ENCODE peak calls at places on chromosomes 16 and 17, in four cellular contexts. Z is suprapubic skin, T is colonic mucosa, U is right lobe of liver. V is an unnamed sample.

GRCh38 chr17:50279181-50279526 is 4.9 kb downstream of the TMEM92 start:
- DNase-seq in Z (no peak), T (no peak), U (no peak), V (no peak)

GRCh38 chr17:74012465-74012864 is 191.0 kb upstream of the RPL38 start:
- DNase-seq in Z (no peak), T (no peak), U (no peak), V (no peak)

GRCh38 chr17:45104907-45105624 is 27.2 kb downstream of the PLCD3 start:
- DNase-seq in Z (no peak), T (no peak), U (peak; percentile 42), V (no peak)

GRCh38 chr16:26859086-26859485 is 207.6 kb upstream of the C16orf82 start:
- DNase-seq in Z (no peak), T (no peak), U (no peak), V (no peak)

GRCh38 chr16:60553316-60553801 is 1482.9 kb downstream of the CDH8 start:
- DNase-seq in Z (no peak), T (no peak), U (no peak), V (no peak)

GRCh38 chr17:32828822-32829221 is 48.1 kb downstream of the MYO1D start:
- DNase-seq in Z (no peak), T (no peak), U (no peak), V (no peak)

GRCh38 chr17:68497885-68498319 is 14.3 kb upstream of the PRKAR1A start:
- DNase-seq in Z (no peak), T (peak; percentile 71), U (no peak), V (peak; percentile 54)

GRCh38 chr16:23107878-23108277 is 41.4 kb downstream of the USP31 start:
- DNase-seq in Z (no peak), T (no peak), U (no peak), V (no peak)

GRCh38 chr17:14201087-14201486 is 35.6 kb downstream of the CDRT15 start:
- DNase-seq in Z (no peak), T (no peak), U (no peak), V (no peak)

GRCh38 chr16:66563574-66564334 is 2.5 kb upstream of the CMTM1 start:
- DNase-seq in Z (no peak), T (no peak), U (no peak), V (no peak)

GRCh38 chr17:72706396-72706981 is 386.0 kb downstream of the SLC39A11 start:
- DNase-seq in Z (no peak), T (no peak), U (no peak), V (no peak)

GRCh38 chr16:30728321-30728720 is 19.9 kb upstream of the PHKG2 start:
- DNase-seq in Z (no peak), T (no peak), U (no peak), V (no peak)

GRCh38 chr16:17921357-17921978 is 415.1 kb downstream of the NPIPA8 start:
- DNase-seq in Z (no peak), T (peak; percentile 72), U (peak; percentile 76), V (peak; percentile 47)

GRCh38 chr17:38719943-38720641 is 10.0 kb upstream of the CISD3 start:
- DNase-seq in Z (no peak), T (no peak), U (no peak), V (no peak)

GRCh38 chr17:65407017-65407416 is 154.4 kb downstream of the AXIN2 start:
- DNase-seq in Z (no peak), T (no peak), U (no peak), V (no peak)

GRCh38 chr17:28406478-28406824 is 439 bp upstream of the SLC46A1 start:
- DNase-seq in Z (no peak), T (no peak), U (no peak), V (no peak)

GRCh38 chr16:12390074-12390473 is 413.5 kb downstream of the SNX29 start:
- DNase-seq in Z (no peak), T (no peak), U (no peak), V (no peak)

GRCh38 chr16:55528974-55529373 is 20.1 kb downstream of the LPCAT2 start:
- DNase-seq in Z (no peak), T (no peak), U (no peak), V (no peak)

GRCh38 chr16:12902511-12903324 is 1.3 kb downstream of the SHISA9 start:
- DNase-seq in Z (no peak), T (no peak), U (no peak), V (no peak)

GRCh38 chr17:4417129-4417667 is 16.5 kb upstream of the SPNS3 start:
- DNase-seq in Z (no peak), T (no peak), U (no peak), V (no peak)

GRCh38 chr16:67561824-67562525 is 351 bp upstream of the CTCF start:
- DNase-seq in Z (peak; percentile 98), T (peak; percentile 97), U (peak; percentile 99), V (peak; percentile 98)

GRCh38 chr17:77393274-77393600 is 252.5 kb downstream of the SEC14L1 start:
- DNase-seq in Z (no peak), T (no peak), U (no peak), V (no peak)

GRCh38 chr17:77395609-77396008 is 254.8 kb downstream of the SEC14L1 start:
- DNase-seq in Z (no peak), T (no peak), U (no peak), V (no peak)

GRCh38 chr17:77393867-77394539 is 253.2 kb downstream of the SEC14L1 start:
- DNase-seq in Z (no peak), T (no peak), U (no peak), V (no peak)

GRCh38 chr17:77396610-77397009 is 255.8 kb downstream of the SEC14L1 start:
- DNase-seq in Z (no peak), T (no peak), U (no peak), V (no peak)

GRCh38 chr17:77394540-77395295 is 253.9 kb downstream of the SEC14L1 start:
- DNase-seq in Z (no peak), T (peak; percentile 60), U (peak; percentile 70), V (peak; percentile 59)
- H3K4me1 ChIP-seq in Z (peaks cover 78% of the 10 kb centered on the region), T (peaks cover 39% of the 10 kb centered on the region), U (peaks cover 39% of the 10 kb centered on the region), V (peaks cover 60% of the 10 kb centered on the region)

GRCh38 chr16:73418746-73419145 is 370.8 kb upstream of the ZFHX3 start:
- DNase-seq in Z (no peak), T (no peak), U (no peak), V (no peak)

GRCh38 chr16:73413469-73414190 is 365.7 kb upstream of the ZFHX3 start:
- DNase-seq in Z (no peak), T (no peak), U (no peak), V (no peak)

GRCh38 chr16:73420244-73421040 is 372.5 kb upstream of the ZFHX3 start:
- DNase-seq in Z (no peak), T (no peak), U (no peak), V (no peak)

GRCh38 chr16:73414636-73415035 is 366.7 kb upstream of the ZFHX3 start:
- DNase-seq in Z (no peak), T (no peak), U (no peak), V (no peak)

GRCh38 chr16:73418051-73418450 is 370.1 kb upstream of the ZFHX3 start:
- DNase-seq in Z (no peak), T (no peak), U (no peak), V (no peak)
- H3K27ac ChIP-seq in Z (no peak overlapping the region), T (no peak overlapping the region), U (no peak overlapping the region), V (no peak overlapping the region)

GRCh38 chr16:69798466-69798865 is 36.3 kb downstream of the WWP2 start:
- DNase-seq in Z (no peak), T (no peak), U (no peak), V (no peak)
- TF ChIP-seq CTCF in Z (no peak), T (no peak), U (no peak), V (no peak)

GRCh38 chr17:19534562-19535149 is 1.0 kb downstream of the SLC47A1 start:
- DNase-seq in Z (no peak), T (no peak), U (no peak), V (no peak)
- H3K4me1 ChIP-seq in Z (peaks cover 14% of the 10 kb centered on the region), T (no peaks in the 10 kb centered on the region), U (peaks cover 26% of the 10 kb centered on the region), V (peaks cover 17% of the 10 kb centered on the region)

V was measured in lower lobe of right lung.